ENCODE peak calls at places on chromosomes 7 and 10, in ten cellular contexts. K, N, O, P, G, S, A, I, J and Q are unnamed samples.

GRCh38 chr7:46933596-46933995 is 648.3 kb downstream of the TNS3 start:
- DNase-seq in K (no peak), N (no peak), O (no peak), P (no peak), G (no peak), S (no peak), A (peak; percentile 46), I (peak; percentile 49), J (no peak), Q (peak; percentile 60)

GRCh38 chr10:114715171-114715670 is 57.1 kb upstream of the ABLIM1 start:
- DNase-seq in K (no peak), N (no peak), O (no peak), P (no peak), G (no peak), S (no peak), A (peak; percentile 62), I (peak; percentile 89), J (no peak), Q (peak; percentile 80)

GRCh38 chr7:134480202-134480601 is 21.3 kb upstream of the AKR1B1 start:
- DNase-seq in K (no peak), N (no peak), O (no peak), P (no peak), G (no peak), S (no peak), A (no peak), I (no peak), J (no peak), Q (no peak)

GRCh38 chr10:79904671-79905321 is 44.1 kb downstream of the SFTPD start:
- DNase-seq in K (peak; percentile 66), N (no peak), O (peak; percentile 32), P (no peak), G (peak; percentile 57), S (no peak), A (peak; percentile 78), I (peak; percentile 71), J (peak; percentile 29), Q (peak; percentile 79)

GRCh38 chr7:82172017-82172416 is 271.6 kb downstream of the CACNA2D1 start:
- DNase-seq in K (no peak), N (no peak), O (no peak), P (no peak), G (no peak), S (no peak), A (no peak), I (no peak), J (no peak), Q (no peak)

GRCh38 chr7:92832623-92833023 is 3.8 kb downstream of the CDK6 start:
- DNase-seq in K (no peak), N (no peak), O (no peak), P (no peak), G (no peak), S (no peak), A (no peak), I (no peak), J (no peak), Q (no peak)

GRCh38 chr7:91249506-91250233 is 14.6 kb upstream of the FZD1 start:
- DNase-seq in K (no peak), N (peak; percentile 66), O (no peak), P (no peak), G (no peak), S (no peak), A (peak; percentile 82), I (peak; percentile 76), J (no peak), Q (peak; percentile 90)

GRCh38 chr10:59175538-59176240 is 754 bp upstream of the PHYHIPL start:
- DNase-seq in K (no peak), N (no peak), O (no peak), P (peak; percentile 4), G (peak; percentile 57), S (no peak), A (no peak), I (no peak), J (no peak), Q (no peak)

GRCh38 chr7:2819161-2819953 is 24.8 kb downstream of the GNA12 start:
- DNase-seq in K (no peak), N (no peak), O (no peak), P (no peak), G (no peak), S (no peak), A (no peak), I (no peak), J (no peak), Q (no peak)

GRCh38 chr10:78688945-78689935 is 379.5 kb upstream of the ZMIZ1 start:
- DNase-seq in K (no peak), N (no peak), O (no peak), P (peak; percentile 87), G (peak; percentile 90), S (no peak), A (no peak), I (no peak), J (no peak), Q (peak; percentile 37)

GRCh38 chr7:118855290-118855689 is 630.8 kb downstream of the ANKRD7 start:
- DNase-seq in K (no peak), N (no peak), O (no peak), P (no peak), G (peak; percentile 55), S (no peak), A (no peak), I (no peak), J (no peak), Q (no peak)

GRCh38 chr7:45092100-45092930 is 3.5 kb upstream of the NACAD start:
- DNase-seq in K (no peak), N (no peak), O (no peak), P (no peak), G (no peak), S (no peak), A (peak; percentile 81), I (peak; percentile 25), J (no peak), Q (peak; percentile 38)

GRCh38 chr7:19665399-19666008 is 43.3 kb downstream of the POLR1F start:
- DNase-seq in K (no peak), N (no peak), O (no peak), P (no peak), G (peak; percentile 6), S (no peak), A (peak; percentile 30), I (peak; percentile 27), J (no peak), Q (peak; percentile 78)

GRCh38 chr7:16051561-16052280 is 365.2 kb upstream of the MEOX2 start:
- DNase-seq in K (no peak), N (no peak), O (no peak), P (no peak), G (no peak), S (no peak), A (peak; percentile 41), I (peak; percentile 71), J (no peak), Q (peak; percentile 64)

GRCh38 chr10:79382491-79382941 is 35.2 kb downstream of the PPIF start:
- DNase-seq in K (no peak), N (no peak), O (no peak), P (no peak), G (no peak), S (peak; percentile 7), A (no peak), I (no peak), J (no peak), Q (no peak)

GRCh38 chr10:53898532-53898931 is 902.5 kb downstream of the PCDH15 start:
- DNase-seq in K (no peak), N (no peak), O (no peak), P (no peak), G (no peak), S (no peak), A (no peak), I (no peak), J (no peak), Q (no peak)